ENCODE peak calls at places on chromosome 9, in five cellular contexts. U is Panc1, E is GM23338, B is HepG2, D is HCT116. S is an unnamed sample.

GRCh38 chr9:98255064-98255577 is 328 bp downstream of the TBC1D2 start:
- ATAC-seq in E (peak; percentile 55), U (peak; percentile 37), B (peak; percentile 53), D (peak; percentile 23), S (peak; percentile 6)

GRCh38 chr9:128494108-128494742 is 10.3 kb upstream of the GLE1 start:
- ATAC-seq in E (no peak), D (no peak), U (no peak), B (no peak), S (peak; percentile 46)

GRCh38 chr9:6671416-6671815 is 25.9 kb upstream of the GLDC start:
- ATAC-seq in D (no peak), E (no peak), B (peak; percentile 54), U (no peak), S (no peak)

GRCh38 chr9:79694676-79695400 is 123.1 kb downstream of the TLE4 start:
- ATAC-seq in U (no peak), B (no peak), D (no peak), E (peak; percentile 82), S (no peak)

GRCh38 chr9:122815544-122815943 is 12.8 kb downstream of the PDCL start:
- ATAC-seq in B (no peak), U (no peak), D (no peak), E (no peak), S (no peak)

GRCh38 chr9:126548312-126548711 is 65.4 kb upstream of the LMX1B start:
- ATAC-seq in D (no peak), B (peak; percentile 93), E (no peak), U (no peak), S (no peak)

GRCh38 chr9:137494104-137494544 is 35.0 kb upstream of the NSMF start:
- ATAC-seq in D (no peak), B (no peak), U (no peak), E (no peak), S (peak; percentile 64)

GRCh38 chr9:126551812-126552211 is 61.9 kb upstream of the LMX1B start:
- ATAC-seq in B (no peak), D (no peak), E (no peak), U (no peak), S (no peak)

GRCh38 chr9:33129886-33130284 is 37.3 kb downstream of the B4GALT1 start:
- ATAC-seq in B (no peak), D (no peak), U (no peak), E (no peak), S (no peak)

GRCh38 chr9:138112791-138113600 is 235.4 kb downstream of the CACNA1B start:
- ATAC-seq in E (no peak), B (no peak), D (no peak), U (no peak), S (no peak)

GRCh38 chr9:117783828-117784227 is 79.6 kb downstream of the TLR4 start:
- ATAC-seq in D (no peak), B (no peak), U (no peak), E (no peak), S (peak; percentile 13)

GRCh38 chr9:137578518-137579258 is at the start of gene DPH7:
- ATAC-seq in E (peak; percentile 87), D (peak; percentile 94), B (peak; percentile 95), U (peak; percentile 97), S (peak; percentile 98)

GRCh38 chr9:87097238-87097637 is 149.9 kb upstream of the GAS1 start:
- ATAC-seq in E (no peak), B (no peak), U (no peak), D (no peak), S (no peak)

GRCh38 chr9:124498040-124498439 is 9.2 kb downstream of the NR5A1 start:
- ATAC-seq in B (peak; percentile 53), D (no peak), U (no peak), E (no peak), S (no peak)

GRCh38 chr9:124498499-124499146 is 8.6 kb downstream of the NR5A1 start:
- ATAC-seq in B (peak; percentile 3), E (no peak), D (no peak), U (no peak), S (no peak)

GRCh38 chr9:124497441-124497840 is 9.8 kb downstream of the NR5A1 start:
- ATAC-seq in B (no peak), D (no peak), U (no peak), E (no peak), S (no peak)

GRCh38 chr9:124495105-124496074 is 11.8 kb downstream of the NR5A1 start:
- ATAC-seq in U (no peak), D (no peak), B (no peak), E (no peak), S (no peak)

DNA sequence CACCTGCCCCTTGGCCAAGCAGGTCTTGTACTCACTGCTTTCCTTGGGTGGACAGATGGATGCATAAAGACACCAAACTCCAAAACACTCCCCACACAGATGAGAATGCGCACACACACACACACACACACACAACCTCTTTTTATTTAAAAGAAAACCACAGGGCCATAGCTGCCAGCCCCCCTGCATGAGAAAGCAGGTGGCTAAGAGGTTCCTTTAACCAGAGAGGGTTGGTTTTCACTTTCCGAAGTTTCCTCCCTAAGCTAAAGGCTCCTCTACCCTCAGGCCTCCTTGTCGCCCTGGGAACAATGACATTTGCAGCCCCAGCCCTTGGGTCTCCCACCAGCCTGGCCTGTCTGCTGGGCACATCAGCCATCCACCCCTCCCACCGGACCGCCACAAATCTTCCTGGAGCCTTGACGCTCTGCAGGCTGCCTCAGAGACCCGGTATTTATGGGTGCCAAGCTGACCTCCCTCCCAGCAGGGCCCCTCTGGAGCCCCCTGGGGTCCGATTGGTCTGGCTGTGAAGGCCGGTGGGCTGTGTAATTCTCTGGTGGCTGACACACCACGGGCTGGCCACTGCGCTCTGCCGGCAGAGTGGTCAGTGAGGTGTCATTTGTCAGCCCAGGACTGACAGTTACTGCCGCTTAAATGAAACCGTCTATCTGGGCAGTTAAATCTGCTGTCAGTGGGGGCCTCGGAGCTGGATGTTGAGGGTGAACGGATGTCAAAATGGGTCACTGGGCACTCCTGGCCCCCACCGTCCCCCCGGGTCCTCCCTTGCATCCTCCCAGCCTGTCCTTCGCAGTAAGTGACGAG is 10.9 kb downstream of the NR5A1 start:
- ATAC-seq in E (no peak), D (no peak), B (no peak), U (no peak), S (no peak)
- TF ChIP-seq POLR2AphosphoS5 in E (no peak), D (no peak), B (no peak), U (no peak), S (no peak)

GRCh38 chr9:96688745-96689464 is 33.8 kb upstream of the PRXL2C start:
- ATAC-seq in D (no peak), U (no peak), B (no peak), E (no peak), S (no peak)

GRCh38 chr9:96691326-96691725 is 36.2 kb upstream of the PRXL2C start:
- ATAC-seq in B (no peak), D (no peak), U (no peak), E (no peak), S (no peak)

GRCh38 chr9:96680812-96681499 is 25.8 kb upstream of the PRXL2C start:
- ATAC-seq in D (no peak), U (no peak), E (no peak), B (no peak), S (no peak)

GRCh38 chr9:96688215-96688614 is 33.1 kb upstream of the PRXL2C start:
- ATAC-seq in B (peak; percentile 64), E (no peak), D (no peak), U (no peak), S (no peak)

DNA sequence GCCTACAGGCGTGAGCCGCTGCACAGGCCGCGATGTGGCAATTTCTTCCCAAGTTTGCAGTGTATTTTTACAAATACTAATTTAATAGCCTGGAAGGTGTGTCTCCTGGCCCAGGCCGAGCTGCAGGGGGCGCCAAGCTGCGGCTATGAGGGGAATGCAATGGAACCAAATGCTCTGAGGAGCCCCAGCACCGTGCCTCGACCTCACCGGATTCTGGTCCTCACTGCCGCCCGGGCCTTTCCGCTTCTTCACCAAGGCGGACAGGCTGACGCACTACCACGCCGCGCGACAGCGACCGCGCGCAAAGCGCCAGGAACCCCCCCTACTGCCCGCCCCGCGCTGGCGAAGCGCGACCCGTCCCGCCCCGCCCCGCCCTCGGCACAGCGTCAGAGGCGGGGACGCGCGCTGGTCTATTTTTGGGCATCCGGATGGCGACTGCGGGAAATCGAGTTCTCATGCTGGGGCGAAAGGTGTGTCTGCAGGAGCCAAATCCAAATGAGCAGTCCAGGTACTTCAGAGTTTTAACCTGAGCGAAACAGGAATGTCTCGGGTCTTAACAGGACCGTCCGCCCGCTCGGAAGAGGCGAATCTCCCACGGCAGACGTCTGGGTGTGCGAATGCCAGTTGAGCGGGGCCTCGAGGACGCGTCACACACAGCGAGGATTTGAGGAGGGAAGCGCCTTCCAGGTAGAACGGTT is 31.7 kb upstream of the PRXL2C start:
- ATAC-seq in U (peak; percentile 99), E (peak; percentile 97), D (no peak), B (no peak), S (peak; percentile 97)
- TF ChIP-seq POLR2AphosphoS5 in U (peak; percentile 33), E (peak; percentile 70), D (no peak), B (no peak), S (no peak)

GRCh38 chr9:89309608-89310485 is 1.1 kb upstream of the CKS2 start:
- ATAC-seq in U (no peak), E (no peak), D (peak; percentile 8), B (no peak), S (no peak)
- TF ChIP-seq POLR2AphosphoS5 in U (peak; percentile 2), E (no peak), D (peak; percentile 78), B (no peak), S (no peak)

DNA sequence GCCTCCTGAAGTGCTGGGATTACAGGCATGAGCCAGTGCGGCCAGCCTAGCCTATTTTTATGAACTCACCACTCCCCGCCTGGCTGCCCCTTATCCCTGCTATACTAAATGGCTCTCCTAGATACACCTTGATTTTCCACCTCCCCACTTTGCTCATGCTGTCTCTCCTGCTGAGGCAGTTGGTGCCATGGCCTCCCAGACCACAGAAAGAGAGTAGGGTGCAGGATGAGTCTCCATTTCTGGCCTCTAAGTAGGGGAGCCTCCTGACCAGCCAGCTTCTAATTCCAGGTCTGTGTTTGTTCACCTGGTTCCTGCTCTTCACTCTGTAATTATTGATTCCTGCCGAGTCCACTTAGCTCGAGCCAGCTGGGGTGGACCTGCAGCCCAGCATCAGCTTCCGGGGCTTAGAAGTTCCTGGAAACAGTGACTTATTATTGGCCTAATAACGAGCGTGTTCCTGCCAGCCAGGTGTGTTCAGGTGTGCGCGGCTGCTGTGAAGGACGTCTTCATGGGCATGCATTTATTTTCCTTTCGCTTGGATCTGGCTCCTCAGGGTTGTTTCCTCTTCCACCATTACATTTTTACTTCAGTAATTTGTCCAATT is 34.0 kb downstream of the ZNF618 start:
- ATAC-seq in D (no peak), B (peak; percentile 32), E (no peak), U (no peak), S (no peak)
- TF ChIP-seq POLR2AphosphoS5 in D (no peak), B (no peak), E (no peak), U (no peak), S (no peak)

GRCh38 chr9:5510360-5510931 is at the start of gene PDCD1LG2:
- ATAC-seq in D (no peak), B (no peak), U (no peak), E (no peak), S (peak; percentile 41)
- TF ChIP-seq POLR2AphosphoS5 in D (no peak), B (no peak), U (no peak), E (no peak), S (no peak)